ENCODE peak calls at places on chromosome 12, in eight cellular contexts. S is fibroblast of lung; C is suprapubic skin; Z is body of pancreas; E is left ventricle myocardium inferior; P is A549; A is ovary; B is naive thymus-derived CD4-positive, alpha-beta T cell. N is an unnamed sample.

GRCh38 chr12:113880337-113880736 is 85.8 kb downstream of the RBM19 start:
- DNase-seq in S (no peak), C (no peak), Z (no peak), E (no peak), P (no peak), A (no peak), B (no peak), N (no peak)

GRCh38 chr12:120625557-120626419 is 14.6 kb upstream of the CABP1 start:
- DNase-seq in S (no peak), C (no peak), Z (no peak), E (no peak), P (peak; percentile 83), A (no peak), B (no peak), N (no peak)

GRCh38 chr12:88624911-88625310 is 44.6 kb upstream of the KITLG start:
- DNase-seq in S (peak; percentile 83), C (no peak), Z (no peak), E (no peak), P (no peak), A (no peak), B (no peak), N (no peak)

GRCh38 chr12:121530600-121531355 is 50.0 kb downstream of the KDM2B start:
- DNase-seq in S (peak; percentile 78), C (no peak), Z (peak; percentile 40), E (peak; percentile 78), P (no peak), A (peak; percentile 77), B (peak; percentile 77), N (no peak)

GRCh38 chr12:69610126-69610525 is 581 bp downstream of the LRRC10 start:
- DNase-seq in S (no peak), C (no peak), Z (no peak), E (no peak), P (no peak), A (no peak), B (no peak), N (no peak)

GRCh38 chr12:109998241-109998903 is 858 bp upstream of the ANKRD13A start:
- DNase-seq in S (no peak), C (no peak), Z (no peak), E (no peak), P (no peak), A (no peak), B (no peak), N (no peak)

GRCh38 chr12:22268973-22269372 is 65.5 kb downstream of the ST8SIA1 start:
- DNase-seq in S (no peak), C (no peak), Z (no peak), E (no peak), P (no peak), A (no peak), B (no peak), N (no peak)

GRCh38 chr12:106249411-106250135 is 1.8 kb upstream of the CKAP4 start:
- DNase-seq in S (no peak), C (peak; percentile 34), Z (no peak), E (no peak), P (no peak), A (no peak), B (no peak), N (no peak)

GRCh38 chr12:109277899-109278762 is 31.0 kb downstream of the FOXN4 start:
- DNase-seq in S (no peak), C (no peak), Z (no peak), E (no peak), P (peak; percentile 30), A (peak; percentile 47), B (no peak), N (no peak)

GRCh38 chr12:116233669-116234068 is 43.8 kb downstream of the MED13L start:
- DNase-seq in S (peak; percentile 62), C (no peak), Z (no peak), E (no peak), P (no peak), A (no peak), B (no peak), N (no peak)

GRCh38 chr12:132018193-132018916 is 68.6 kb downstream of the EP400 start:
- DNase-seq in S (peak; percentile 15), C (peak; percentile 50), Z (no peak), E (no peak), P (no peak), A (no peak), B (no peak), N (no peak)

GRCh38 chr12:40622246-40622838 is 69.9 kb upstream of the CNTN1 start:
- DNase-seq in S (peak; percentile 17), C (no peak), Z (peak; percentile 57), E (no peak), P (peak; percentile 35), A (peak; percentile 74), B (no peak), N (peak; percentile 23)

DNA sequence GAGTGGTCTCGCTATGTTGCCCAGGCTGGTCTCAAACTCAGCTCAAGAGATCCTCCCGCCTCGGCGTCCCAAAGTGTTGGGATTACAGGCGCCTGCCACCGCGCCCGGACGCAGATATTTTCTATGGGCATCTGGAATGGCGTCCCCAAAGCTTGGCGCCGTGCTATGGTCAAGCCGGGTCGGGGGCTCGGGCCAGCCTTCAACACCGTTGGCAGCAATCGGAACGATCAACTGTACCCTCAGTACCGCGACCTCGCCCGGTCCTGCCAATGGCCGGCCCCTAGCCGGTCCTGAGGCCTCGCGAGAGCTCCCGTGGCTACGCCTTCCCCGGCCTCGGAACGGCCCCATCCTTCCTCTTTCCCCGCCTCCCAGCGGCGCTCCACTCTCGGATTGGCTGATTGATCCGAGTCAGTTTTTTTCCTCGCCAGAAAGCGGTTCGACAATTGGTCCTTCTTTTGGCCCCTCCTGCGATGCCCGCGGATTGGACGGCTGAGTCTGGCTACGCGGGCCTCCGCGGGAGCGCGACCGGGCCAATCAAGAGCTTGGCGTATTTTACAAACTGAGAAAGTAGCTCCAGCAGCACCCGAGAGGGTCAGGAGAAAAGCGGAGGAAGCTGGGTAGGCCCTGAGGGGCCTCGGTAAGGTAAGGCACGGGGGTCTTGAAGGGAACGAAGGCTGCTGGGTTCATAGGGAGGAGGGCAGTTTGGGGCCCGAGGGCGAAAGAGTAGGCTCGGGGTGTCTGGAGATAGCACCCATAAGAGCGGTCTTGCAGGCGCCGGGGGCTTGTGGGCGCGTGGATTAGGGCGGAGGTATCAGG is at the start of gene TROAP:
- DNase-seq in S (peak; percentile 96), C (peak; percentile 99), Z (peak; percentile 97), E (peak; percentile 97), P (peak; percentile 99), A (peak; percentile 97), B (peak; percentile 96), N (peak; percentile 94)
- H3K27ac ChIP-seq in S (peak within 1 kb of the TSS; percentile 73), C (peak within 1 kb of the TSS; percentile 56), Z (peak within 1 kb of the TSS; percentile 42), E (peak within 1 kb of the TSS; percentile 78), P (peak within 1 kb of the TSS; percentile 80), A (no peak within 1 kb of the TSS), B (peak within 1 kb of the TSS; percentile 72), N (no peak within 1 kb of the TSS)

GRCh38 chr12:26120561-26121274 is 4.1 kb downstream of the BHLHE41 start:
- DNase-seq in S (peak; percentile 56), C (no peak), Z (no peak), E (no peak), P (no peak), A (no peak), B (no peak), N (no peak)

GRCh38 chr12:26116829-26117228 is 8.0 kb downstream of the BHLHE41 start:
- DNase-seq in S (peak; percentile 32), C (no peak), Z (no peak), E (no peak), P (no peak), A (no peak), B (no peak), N (no peak)

GRCh38 chr12:26119391-26119981 is 5.4 kb downstream of the BHLHE41 start:
- DNase-seq in S (peak; percentile 73), C (no peak), Z (peak; percentile 32), E (no peak), P (peak; percentile 50), A (no peak), B (no peak), N (no peak)

GRCh38 chr12:26117321-26117720 is 7.5 kb downstream of the BHLHE41 start:
- DNase-seq in S (no peak), C (no peak), Z (no peak), E (no peak), P (no peak), A (no peak), B (no peak), N (no peak)

DNA sequence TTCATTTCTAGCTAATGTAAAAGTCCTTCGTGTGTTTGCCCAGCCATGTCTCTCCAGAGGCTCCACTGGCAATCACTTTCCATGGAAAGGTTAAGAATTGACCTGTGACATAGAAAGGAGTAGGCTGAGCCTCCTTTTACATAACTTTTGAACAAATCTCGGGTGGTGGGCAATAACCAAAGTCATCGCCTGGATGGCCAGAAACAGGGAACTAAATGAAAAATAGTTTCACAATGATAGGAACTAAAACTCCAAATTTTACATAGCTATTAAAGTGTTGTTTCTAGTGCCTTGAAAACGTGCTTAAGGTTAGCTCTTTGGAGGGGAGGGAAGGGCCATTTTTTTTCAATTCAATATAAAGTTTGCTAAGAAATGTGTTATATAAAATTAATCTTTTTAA is 6.5 kb downstream of the BHLHE41 start:
- DNase-seq in S (no peak), C (no peak), Z (no peak), E (no peak), P (no peak), A (no peak), B (no peak), N (no peak)
- H3K27ac ChIP-seq in S (no peak overlapping the region), C (no peak overlapping the region), Z (no peak overlapping the region), E (peak overlapping the region; percentile 94), P (no peak overlapping the region), A (no peak overlapping the region), B (no peak overlapping the region), N (peak overlapping the region; percentile 59)

GRCh38 chr12:2136901-2137300 is 84.1 kb downstream of the CACNA1C start:
- DNase-seq in S (no peak), C (peak; percentile 61), Z (no peak), E (no peak), P (no peak), A (no peak), B (no peak), N (no peak)

GRCh38 chr12:2137707-2138106 is 84.9 kb downstream of the CACNA1C start:
- DNase-seq in S (no peak), C (peak; percentile 67), Z (no peak), E (no peak), P (no peak), A (no peak), B (no peak), N (no peak)

GRCh38 chr12:2138871-2139308 is 86.1 kb downstream of the CACNA1C start:
- DNase-seq in S (no peak), C (peak; percentile 40), Z (no peak), E (no peak), P (no peak), A (no peak), B (no peak), N (no peak)

GRCh38 chr12:2139651-2140050 is 86.9 kb downstream of the CACNA1C start:
- DNase-seq in S (no peak), C (peak; percentile 55), Z (no peak), E (no peak), P (no peak), A (no peak), B (no peak), N (no peak)

DNA sequence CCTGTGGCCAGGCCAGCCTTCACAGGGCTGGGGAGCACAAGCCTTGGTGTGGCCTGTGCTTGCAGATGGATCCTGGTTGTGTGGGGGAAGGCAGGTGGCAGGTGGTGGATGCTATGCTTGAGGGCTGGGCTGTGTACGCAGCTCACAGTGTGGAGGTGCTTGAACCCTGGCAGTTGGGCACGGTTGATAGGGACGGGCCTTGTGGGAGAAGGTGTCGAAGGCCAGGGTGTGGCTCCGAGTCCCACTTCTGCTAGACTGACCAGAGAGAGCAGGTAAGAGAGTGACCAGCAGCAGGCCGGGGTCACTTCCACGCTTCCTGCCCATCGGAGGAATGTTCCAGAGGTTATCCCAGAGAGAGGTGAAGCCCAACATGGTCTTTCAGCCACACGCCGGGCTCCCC is 85.5 kb downstream of the CACNA1C start:
- DNase-seq in S (no peak), C (peak; percentile 66), Z (no peak), E (no peak), P (no peak), A (no peak), B (no peak), N (no peak)
- H3K27ac ChIP-seq in S (no peak overlapping the region), C (no peak overlapping the region), Z (no peak overlapping the region), E (peak overlapping the region; percentile 71), P (no peak overlapping the region), A (no peak overlapping the region), B (no peak overlapping the region), N (no peak overlapping the region)

GRCh38 chr12:7091171-7091570 is 1.1 kb downstream of the C1R start:
- DNase-seq in S (no peak), C (peak; percentile 73), Z (no peak), E (no peak), P (no peak), A (peak; percentile 37), B (no peak), N (no peak)
- H3K27ac ChIP-seq in S (no peak overlapping the region), C (peak overlapping the region; percentile 90), Z (no peak overlapping the region), E (peak overlapping the region; percentile 74), P (peak overlapping the region; percentile 85), A (peak overlapping the region; percentile 74), B (no peak overlapping the region), N (no peak overlapping the region)

N was measured in substantia nigra.